ENCODE peak calls at places on chromosomes 16 and 17, in nine cellular contexts. One of them, this sample, is unnamed.

GRCh38 chr17:66715745-66716156 is 119.2 kb upstream of the CACNG5 start:
- DNase-seq in left ventricle myocardium inferior: no peak
- DNase-seq in central memory CD8-positive, alpha-beta T cell: no peak
- DNase-seq in activated naive CD4-positive, alpha-beta T cell treated with anti-CD3 and anti-CD28 coated beads for 36 hours: peak; percentile 12
- DNase-seq in left colon: no peak
- DNase-seq in MCF 10A: peak; percentile 74
- DNase-seq in T-helper 2 cell: no peak
- DNase-seq in cardiac fibroblast: peak; percentile 76
- DNase-seq in NCI-H69: peak; percentile 91
- DNase-seq in this sample: peak; percentile 89

GRCh38 chr16:59527206-59527997 is 793.3 kb upstream of the GOT2 start:
- DNase-seq in left colon: no peak
- DNase-seq in central memory CD8-positive, alpha-beta T cell: no peak
- DNase-seq in MCF 10A: peak; percentile 48
- DNase-seq in T-helper 2 cell: no peak
- DNase-seq in cardiac fibroblast: peak; percentile 4
- DNase-seq in NCI-H69: no peak
- DNase-seq in left ventricle myocardium inferior: no peak
- DNase-seq in activated naive CD4-positive, alpha-beta T cell treated with anti-CD3 and anti-CD28 coated beads for 36 hours: no peak
- DNase-seq in this sample: no peak

GRCh38 chr16:75580-76501 is 2.2 kb upstream of the MPG start:
- DNase-seq in left ventricle myocardium inferior: peak; percentile 88
- DNase-seq in activated naive CD4-positive, alpha-beta T cell treated with anti-CD3 and anti-CD28 coated beads for 36 hours: peak; percentile 25
- DNase-seq in T-helper 2 cell: no peak
- DNase-seq in central memory CD8-positive, alpha-beta T cell: no peak
- DNase-seq in NCI-H69: peak; percentile 36
- DNase-seq in MCF 10A: peak; percentile 45
- DNase-seq in left colon: peak; percentile 58
- DNase-seq in cardiac fibroblast: peak; percentile 93
- DNase-seq in this sample: peak; percentile 67

GRCh38 chr17:82461827-82462524 is 3.4 kb downstream of the NARF start:
- DNase-seq in NCI-H69: no peak
- DNase-seq in activated naive CD4-positive, alpha-beta T cell treated with anti-CD3 and anti-CD28 coated beads for 36 hours: no peak
- DNase-seq in central memory CD8-positive, alpha-beta T cell: no peak
- DNase-seq in cardiac fibroblast: no peak
- DNase-seq in T-helper 2 cell: no peak
- DNase-seq in MCF 10A: no peak
- DNase-seq in left colon: peak; percentile 31
- DNase-seq in left ventricle myocardium inferior: no peak
- DNase-seq in this sample: no peak

GRCh38 chr16:47852991-47853390 is 302.8 kb downstream of the ABCC12 start:
- DNase-seq in activated naive CD4-positive, alpha-beta T cell treated with anti-CD3 and anti-CD28 coated beads for 36 hours: no peak
- DNase-seq in central memory CD8-positive, alpha-beta T cell: no peak
- DNase-seq in left ventricle myocardium inferior: no peak
- DNase-seq in cardiac fibroblast: no peak
- DNase-seq in MCF 10A: no peak
- DNase-seq in left colon: no peak
- DNase-seq in T-helper 2 cell: no peak
- DNase-seq in NCI-H69: no peak
- DNase-seq in this sample: no peak

GRCh38 chr17:61409301-61410099 is 9.9 kb downstream of the TBX2 start:
- DNase-seq in MCF 10A: peak; percentile 49
- DNase-seq in left colon: peak; percentile 62
- DNase-seq in NCI-H69: peak; percentile 86
- DNase-seq in activated naive CD4-positive, alpha-beta T cell treated with anti-CD3 and anti-CD28 coated beads for 36 hours: peak; percentile 34
- DNase-seq in left ventricle myocardium inferior: no peak
- DNase-seq in cardiac fibroblast: peak; percentile 79
- DNase-seq in central memory CD8-positive, alpha-beta T cell: no peak
- DNase-seq in T-helper 2 cell: no peak
- DNase-seq in this sample: peak; percentile 83

GRCh38 chr16:57577691-57578224 is 35.3 kb downstream of the ADGRG5 start:
- DNase-seq in left ventricle myocardium inferior: no peak
- DNase-seq in MCF 10A: no peak
- DNase-seq in T-helper 2 cell: no peak
- DNase-seq in central memory CD8-positive, alpha-beta T cell: no peak
- DNase-seq in NCI-H69: no peak
- DNase-seq in left colon: no peak
- DNase-seq in cardiac fibroblast: peak; percentile 14
- DNase-seq in activated naive CD4-positive, alpha-beta T cell treated with anti-CD3 and anti-CD28 coated beads for 36 hours: no peak
- DNase-seq in this sample: no peak

GRCh38 chr17:74351552-74352210 is 10.0 kb downstream of the BTBD17 start:
- DNase-seq in left ventricle myocardium inferior: no peak
- DNase-seq in activated naive CD4-positive, alpha-beta T cell treated with anti-CD3 and anti-CD28 coated beads for 36 hours: no peak
- DNase-seq in left colon: no peak
- DNase-seq in cardiac fibroblast: no peak
- DNase-seq in MCF 10A: no peak
- DNase-seq in NCI-H69: no peak
- DNase-seq in central memory CD8-positive, alpha-beta T cell: no peak
- DNase-seq in T-helper 2 cell: no peak
- DNase-seq in this sample: peak; percentile 82

GRCh38 chr17:31495049-31495885 is 103.8 kb downstream of the RAB11FIP4 start:
- DNase-seq in central memory CD8-positive, alpha-beta T cell: no peak
- DNase-seq in MCF 10A: peak; percentile 23
- DNase-seq in left ventricle myocardium inferior: no peak
- DNase-seq in cardiac fibroblast: no peak
- DNase-seq in left colon: peak; percentile 59
- DNase-seq in T-helper 2 cell: no peak
- DNase-seq in activated naive CD4-positive, alpha-beta T cell treated with anti-CD3 and anti-CD28 coated beads for 36 hours: no peak
- DNase-seq in NCI-H69: peak; percentile 86
- DNase-seq in this sample: peak; percentile 39

GRCh38 chr16:24035127-24035842 is 199.5 kb downstream of the PRKCB start:
- DNase-seq in activated naive CD4-positive, alpha-beta T cell treated with anti-CD3 and anti-CD28 coated beads for 36 hours: peak; percentile 15
- DNase-seq in MCF 10A: no peak
- DNase-seq in left colon: peak; percentile 19
- DNase-seq in central memory CD8-positive, alpha-beta T cell: peak; percentile 29
- DNase-seq in left ventricle myocardium inferior: no peak
- DNase-seq in cardiac fibroblast: no peak
- DNase-seq in T-helper 2 cell: no peak
- DNase-seq in NCI-H69: no peak
- DNase-seq in this sample: no peak

GRCh38 chr17:56514264-56514663 is 79.2 kb upstream of the NOG start:
- DNase-seq in MCF 10A: no peak
- DNase-seq in left colon: no peak
- DNase-seq in activated naive CD4-positive, alpha-beta T cell treated with anti-CD3 and anti-CD28 coated beads for 36 hours: no peak
- DNase-seq in cardiac fibroblast: no peak
- DNase-seq in left ventricle myocardium inferior: no peak
- DNase-seq in NCI-H69: no peak
- DNase-seq in T-helper 2 cell: no peak
- DNase-seq in central memory CD8-positive, alpha-beta T cell: no peak
- DNase-seq in this sample: no peak

GRCh38 chr17:4272213-4272975 is 8.6 kb upstream of the ANKFY1 start:
- DNase-seq in activated naive CD4-positive, alpha-beta T cell treated with anti-CD3 and anti-CD28 coated beads for 36 hours: no peak
- DNase-seq in cardiac fibroblast: no peak
- DNase-seq in T-helper 2 cell: no peak
- DNase-seq in left colon: no peak
- DNase-seq in MCF 10A: no peak
- DNase-seq in central memory CD8-positive, alpha-beta T cell: no peak
- DNase-seq in NCI-H69: no peak
- DNase-seq in left ventricle myocardium inferior: no peak
- DNase-seq in this sample: no peak

GRCh38 chr17:72517413-72518237 is 396.8 kb downstream of the SOX9 start:
- DNase-seq in left colon: no peak
- DNase-seq in activated naive CD4-positive, alpha-beta T cell treated with anti-CD3 and anti-CD28 coated beads for 36 hours: no peak
- DNase-seq in MCF 10A: no peak
- DNase-seq in central memory CD8-positive, alpha-beta T cell: no peak
- DNase-seq in left ventricle myocardium inferior: no peak
- DNase-seq in NCI-H69: peak; percentile 30
- DNase-seq in cardiac fibroblast: no peak
- DNase-seq in T-helper 2 cell: no peak
- DNase-seq in this sample: no peak

GRCh38 chr16:47143329-47143676 is 442 bp downstream of the NETO2 start:
- DNase-seq in cardiac fibroblast: peak; percentile 74
- DNase-seq in NCI-H69: peak; percentile 78
- DNase-seq in T-helper 2 cell: peak; percentile 51
- DNase-seq in left colon: peak; percentile 75
- DNase-seq in central memory CD8-positive, alpha-beta T cell: peak; percentile 34
- DNase-seq in MCF 10A: peak; percentile 75
- DNase-seq in left ventricle myocardium inferior: peak; percentile 47
- DNase-seq in activated naive CD4-positive, alpha-beta T cell treated with anti-CD3 and anti-CD28 coated beads for 36 hours: peak; percentile 64
- DNase-seq in this sample: peak; percentile 92

GRCh38 chr16:29900102-29900887 is at the start of gene ASPHD1:
- DNase-seq in left ventricle myocardium inferior: peak; percentile 71
- DNase-seq in T-helper 2 cell: peak; percentile 63
- DNase-seq in central memory CD8-positive, alpha-beta T cell: peak; percentile 68
- DNase-seq in cardiac fibroblast: peak; percentile 88
- DNase-seq in MCF 10A: peak; percentile 65
- DNase-seq in NCI-H69: peak; percentile 86
- DNase-seq in activated naive CD4-positive, alpha-beta T cell treated with anti-CD3 and anti-CD28 coated beads for 36 hours: peak; percentile 62
- DNase-seq in left colon: peak; percentile 74
- DNase-seq in this sample: peak; percentile 89

GRCh38 chr17:77842906-77843249 is 115.6 kb upstream of the TNRC6C start:
- DNase-seq in NCI-H69: no peak
- DNase-seq in T-helper 2 cell: no peak
- DNase-seq in activated naive CD4-positive, alpha-beta T cell treated with anti-CD3 and anti-CD28 coated beads for 36 hours: peak; percentile 41
- DNase-seq in MCF 10A: no peak
- DNase-seq in cardiac fibroblast: no peak
- DNase-seq in central memory CD8-positive, alpha-beta T cell: no peak
- DNase-seq in left colon: no peak
- DNase-seq in left ventricle myocardium inferior: peak; percentile 8
- DNase-seq in this sample: no peak

GRCh38 chr17:16439303-16439791 is 24.0 kb downstream of the TRPV2 start:
- DNase-seq in central memory CD8-positive, alpha-beta T cell: peak; percentile 35
- DNase-seq in NCI-H69: peak; percentile 28
- DNase-seq in cardiac fibroblast: peak; percentile 39
- DNase-seq in T-helper 2 cell: no peak
- DNase-seq in activated naive CD4-positive, alpha-beta T cell treated with anti-CD3 and anti-CD28 coated beads for 36 hours: peak; percentile 37
- DNase-seq in MCF 10A: no peak
- DNase-seq in left ventricle myocardium inferior: no peak
- DNase-seq in left colon: peak; percentile 54
- DNase-seq in this sample: peak; percentile 38

GRCh38 chr17:80491478-80492342 is 15.3 kb upstream of the NPTX1 start:
- DNase-seq in NCI-H69: no peak
- DNase-seq in activated naive CD4-positive, alpha-beta T cell treated with anti-CD3 and anti-CD28 coated beads for 36 hours: no peak
- DNase-seq in T-helper 2 cell: no peak
- DNase-seq in MCF 10A: no peak
- DNase-seq in left ventricle myocardium inferior: no peak
- DNase-seq in cardiac fibroblast: no peak
- DNase-seq in left colon: no peak
- DNase-seq in central memory CD8-positive, alpha-beta T cell: no peak
- DNase-seq in this sample: peak; percentile 80

This sample was measured in left kidney.